ENCODE peak calls at places on chromosome 3, in eight cellular contexts. One of them, this sample, is unnamed.
A peak's percentile ranks its signal among the peaks of the same experiment; 100 is the strongest.

GRCh38 chr3:37197810-37198371 is 23.5 kb upstream of the LRRFIP2 start:
- DNase-seq in CD8-positive, alpha-beta T cell: no peak
- DNase-seq in uterus: no peak
- DNase-seq in cardiac muscle cell: no peak
- DNase-seq in transverse colon: no peak
- DNase-seq in mammary epithelial cell: peak; percentile 73
- DNase-seq in GM23338: no peak
- DNase-seq in adrenal gland: no peak
- DNase-seq in this sample: no peak

GRCh38 chr3:122349171-122349570 is 24.1 kb downstream of the CSTA start:
- DNase-seq in transverse colon: no peak
- DNase-seq in uterus: no peak
- DNase-seq in cardiac muscle cell: no peak
- DNase-seq in adrenal gland: no peak
- DNase-seq in mammary epithelial cell: no peak
- DNase-seq in GM23338: no peak
- DNase-seq in CD8-positive, alpha-beta T cell: no peak
- DNase-seq in this sample: no peak

GRCh38 chr3:95280711-95281352 is 1218.0 kb downstream of the NSUN3 start:
- DNase-seq in cardiac muscle cell: no peak
- DNase-seq in adrenal gland: no peak
- DNase-seq in CD8-positive, alpha-beta T cell: no peak
- DNase-seq in GM23338: no peak
- DNase-seq in uterus: no peak
- DNase-seq in transverse colon: no peak
- DNase-seq in mammary epithelial cell: no peak
- DNase-seq in this sample: no peak

GRCh38 chr3:110895054-110895453 is 176.6 kb upstream of the NECTIN3 start:
- DNase-seq in mammary epithelial cell: no peak
- DNase-seq in CD8-positive, alpha-beta T cell: no peak
- DNase-seq in GM23338: no peak
- DNase-seq in transverse colon: no peak
- DNase-seq in uterus: no peak
- DNase-seq in cardiac muscle cell: no peak
- DNase-seq in adrenal gland: no peak
- DNase-seq in this sample: no peak

GRCh38 chr3:171028779-171029232 is 2.3 kb upstream of the SLC2A2 start:
- DNase-seq in mammary epithelial cell: peak; percentile 46
- DNase-seq in transverse colon: no peak
- DNase-seq in adrenal gland: no peak
- DNase-seq in GM23338: no peak
- DNase-seq in uterus: no peak
- DNase-seq in CD8-positive, alpha-beta T cell: no peak
- DNase-seq in cardiac muscle cell: no peak
- DNase-seq in this sample: no peak

GRCh38 chr3:87128006-87128405 is 99.1 kb upstream of the CHMP2B start:
- DNase-seq in adrenal gland: no peak
- DNase-seq in transverse colon: no peak
- DNase-seq in cardiac muscle cell: no peak
- DNase-seq in CD8-positive, alpha-beta T cell: no peak
- DNase-seq in uterus: no peak
- DNase-seq in GM23338: no peak
- DNase-seq in mammary epithelial cell: no peak
- DNase-seq in this sample: no peak

GRCh38 chr3:182182531-182182968 is 470.8 kb downstream of the SOX2 start:
- DNase-seq in adrenal gland: no peak
- DNase-seq in transverse colon: no peak
- DNase-seq in GM23338: no peak
- DNase-seq in mammary epithelial cell: peak; percentile 95
- DNase-seq in cardiac muscle cell: no peak
- DNase-seq in uterus: no peak
- DNase-seq in CD8-positive, alpha-beta T cell: no peak
- DNase-seq in this sample: no peak

GRCh38 chr3:16264174-16264707 is 502 bp downstream of the DPH3 start:
- DNase-seq in transverse colon: no peak
- DNase-seq in cardiac muscle cell: no peak
- DNase-seq in GM23338: no peak
- DNase-seq in mammary epithelial cell: no peak
- DNase-seq in adrenal gland: no peak
- DNase-seq in CD8-positive, alpha-beta T cell: peak; percentile 28
- DNase-seq in uterus: no peak
- DNase-seq in this sample: no peak

GRCh38 chr3:79521221-79521848 is 246.5 kb downstream of the ROBO1 start:
- DNase-seq in GM23338: peak; percentile 72
- DNase-seq in CD8-positive, alpha-beta T cell: no peak
- DNase-seq in transverse colon: no peak
- DNase-seq in adrenal gland: no peak
- DNase-seq in uterus: no peak
- DNase-seq in cardiac muscle cell: peak; percentile 61
- DNase-seq in mammary epithelial cell: peak; percentile 24
- DNase-seq in this sample: no peak

GRCh38 chr3:171101982-171102610 is 75.6 kb upstream of the SLC2A2 start:
- DNase-seq in transverse colon: no peak
- DNase-seq in uterus: no peak
- DNase-seq in CD8-positive, alpha-beta T cell: no peak
- DNase-seq in adrenal gland: no peak
- DNase-seq in cardiac muscle cell: no peak
- DNase-seq in mammary epithelial cell: peak; percentile 58
- DNase-seq in GM23338: no peak
- DNase-seq in this sample: no peak

GRCh38 chr3:138078901-138079344 is 36.5 kb downstream of the DZIP1L start:
- DNase-seq in uterus: no peak
- DNase-seq in transverse colon: no peak
- DNase-seq in mammary epithelial cell: peak; percentile 99
- DNase-seq in CD8-positive, alpha-beta T cell: no peak
- DNase-seq in adrenal gland: no peak
- DNase-seq in cardiac muscle cell: no peak
- DNase-seq in GM23338: no peak
- DNase-seq in this sample: no peak

GRCh38 chr3:46517016-46517770 is 19.4 kb downstream of the RTP3 start:
- DNase-seq in cardiac muscle cell: no peak
- DNase-seq in adrenal gland: no peak
- DNase-seq in uterus: no peak
- DNase-seq in CD8-positive, alpha-beta T cell: no peak
- DNase-seq in GM23338: no peak
- DNase-seq in mammary epithelial cell: peak; percentile 92
- DNase-seq in transverse colon: no peak
- DNase-seq in this sample: no peak

GRCh38 chr3:182148360-182148759 is 436.6 kb downstream of the SOX2 start:
- DNase-seq in mammary epithelial cell: no peak
- DNase-seq in cardiac muscle cell: no peak
- DNase-seq in adrenal gland: no peak
- DNase-seq in transverse colon: no peak
- DNase-seq in uterus: no peak
- DNase-seq in GM23338: no peak
- DNase-seq in CD8-positive, alpha-beta T cell: no peak
- DNase-seq in this sample: no peak

GRCh38 chr3:161560006-161560637 is 63.5 kb downstream of the OTOL1 start:
- DNase-seq in CD8-positive, alpha-beta T cell: no peak
- DNase-seq in GM23338: peak; percentile 89
- DNase-seq in transverse colon: peak; percentile 9
- DNase-seq in mammary epithelial cell: peak; percentile 23
- DNase-seq in uterus: peak; percentile 25
- DNase-seq in adrenal gland: peak; percentile 28
- DNase-seq in cardiac muscle cell: peak; percentile 78
- DNase-seq in this sample: no peak
- TF ChIP-seq CTCF in CD8-positive, alpha-beta T cell: no peak
- TF ChIP-seq CTCF in GM23338: peak; percentile 94
- TF ChIP-seq CTCF in transverse colon: no peak
- TF ChIP-seq CTCF in mammary epithelial cell: peak; percentile 78
- TF ChIP-seq CTCF in uterus: peak; percentile 54
- TF ChIP-seq CTCF in adrenal gland: peak; percentile 50
- TF ChIP-seq CTCF in cardiac muscle cell: peak; percentile 61
- TF ChIP-seq CTCF in this sample: no peak

GRCh38 chr3:69044608-69045007 is 7.5 kb downstream of the TMF1 start:
- DNase-seq in adrenal gland: no peak
- DNase-seq in CD8-positive, alpha-beta T cell: no peak
- DNase-seq in transverse colon: no peak
- DNase-seq in cardiac muscle cell: no peak
- DNase-seq in mammary epithelial cell: no peak
- DNase-seq in GM23338: no peak
- DNase-seq in uterus: no peak
- DNase-seq in this sample: no peak

GRCh38 chr3:69052567-69052898 is 400 bp upstream of the TMF1 start:
- DNase-seq in adrenal gland: no peak
- DNase-seq in CD8-positive, alpha-beta T cell: no peak
- DNase-seq in mammary epithelial cell: no peak
- DNase-seq in GM23338: no peak
- DNase-seq in uterus: no peak
- DNase-seq in transverse colon: no peak
- DNase-seq in cardiac muscle cell: no peak
- DNase-seq in this sample: peak; percentile 7

GRCh38 chr3:69051796-69052566 is at the start of gene TMF1:
- DNase-seq in adrenal gland: peak; percentile 97
- DNase-seq in transverse colon: peak; percentile 98
- DNase-seq in mammary epithelial cell: peak; percentile 98
- DNase-seq in uterus: peak; percentile 99
- DNase-seq in cardiac muscle cell: peak; percentile 100
- DNase-seq in CD8-positive, alpha-beta T cell: peak; percentile 98
- DNase-seq in GM23338: peak; percentile 100
- DNase-seq in this sample: peak; percentile 99

GRCh38 chr3:69048990-69049389 is 3.1 kb downstream of the TMF1 start:
- DNase-seq in mammary epithelial cell: no peak
- DNase-seq in CD8-positive, alpha-beta T cell: no peak
- DNase-seq in adrenal gland: no peak
- DNase-seq in uterus: no peak
- DNase-seq in GM23338: no peak
- DNase-seq in transverse colon: no peak
- DNase-seq in cardiac muscle cell: no peak
- DNase-seq in this sample: no peak
- H3K36me3 ChIP-seq in mammary epithelial cell: peaks cover 18% of the 10 kb centered on the region
- H3K36me3 ChIP-seq in CD8-positive, alpha-beta T cell: peaks cover 3% of the 10 kb centered on the region
- H3K36me3 ChIP-seq in adrenal gland: peaks cover 35% of the 10 kb centered on the region
- H3K36me3 ChIP-seq in uterus: no peaks in the 10 kb centered on the region
- H3K36me3 ChIP-seq in GM23338: peaks cover 11% of the 10 kb centered on the region
- H3K36me3 ChIP-seq in transverse colon: peaks cover 35% of the 10 kb centered on the region
- H3K36me3 ChIP-seq in cardiac muscle cell: peaks cover 41% of the 10 kb centered on the region
- H3K36me3 ChIP-seq in this sample: no peaks in the 10 kb centered on the region

GRCh38 chr3:184566441-184567414 is 5.1 kb downstream of the EPHB3 start:
- DNase-seq in adrenal gland: no peak
- DNase-seq in cardiac muscle cell: no peak
- DNase-seq in CD8-positive, alpha-beta T cell: no peak
- DNase-seq in transverse colon: peak; percentile 84
- DNase-seq in mammary epithelial cell: peak; percentile 56
- DNase-seq in uterus: no peak
- DNase-seq in GM23338: no peak
- DNase-seq in this sample: peak; percentile 52
- H3K4me3 ChIP-seq in adrenal gland: no peak overlapping the region
- H3K4me3 ChIP-seq in cardiac muscle cell: peak overlapping the region; percentile 98
- H3K4me3 ChIP-seq in CD8-positive, alpha-beta T cell: no peak overlapping the region
- H3K4me3 ChIP-seq in transverse colon: no peak overlapping the region
- H3K4me3 ChIP-seq in mammary epithelial cell: no peak overlapping the region
- H3K4me3 ChIP-seq in uterus: no peak overlapping the region
- H3K4me3 ChIP-seq in GM23338: no peak overlapping the region
- H3K4me3 ChIP-seq in this sample: no peak overlapping the region

GRCh38 chr3:53026423-53027162 is 19.3 kb downstream of the SFMBT1 start:
- DNase-seq in GM23338: peak; percentile 82
- DNase-seq in CD8-positive, alpha-beta T cell: no peak
- DNase-seq in uterus: no peak
- DNase-seq in cardiac muscle cell: no peak
- DNase-seq in mammary epithelial cell: no peak
- DNase-seq in adrenal gland: no peak
- DNase-seq in transverse colon: no peak
- DNase-seq in this sample: no peak
- TF ChIP-seq CTCF in GM23338: no peak
- TF ChIP-seq CTCF in CD8-positive, alpha-beta T cell: no peak
- TF ChIP-seq CTCF in uterus: no peak
- TF ChIP-seq CTCF in cardiac muscle cell: no peak
- TF ChIP-seq CTCF in mammary epithelial cell: no peak
- TF ChIP-seq CTCF in adrenal gland: no peak
- TF ChIP-seq CTCF in transverse colon: no peak
- TF ChIP-seq CTCF in this sample: no peak

GRCh38 chr3:126893651-126894050 is 89.3 kb upstream of the PLXNA1 start:
- DNase-seq in adrenal gland: no peak
- DNase-seq in transverse colon: no peak
- DNase-seq in CD8-positive, alpha-beta T cell: no peak
- DNase-seq in mammary epithelial cell: no peak
- DNase-seq in uterus: no peak
- DNase-seq in GM23338: no peak
- DNase-seq in cardiac muscle cell: no peak
- DNase-seq in this sample: no peak
- H3K36me3 ChIP-seq in adrenal gland: no peaks in the 10 kb centered on the region
- H3K36me3 ChIP-seq in transverse colon: no peaks in the 10 kb centered on the region
- H3K36me3 ChIP-seq in CD8-positive, alpha-beta T cell: no peaks in the 10 kb centered on the region
- H3K36me3 ChIP-seq in mammary epithelial cell: no peaks in the 10 kb centered on the region
- H3K36me3 ChIP-seq in uterus: no peaks in the 10 kb centered on the region
- H3K36me3 ChIP-seq in GM23338: no peaks in the 10 kb centered on the region
- H3K36me3 ChIP-seq in cardiac muscle cell: no peaks in the 10 kb centered on the region
- H3K36me3 ChIP-seq in this sample: no peaks in the 10 kb centered on the region

This sample was measured in prostate gland.